ENCODE peak calls at places on chromosomes 5 and 9, in eight cellular contexts. One of them, this sample, is unnamed.
A peak's percentile ranks its signal among the peaks of the same experiment; 100 is the strongest.

GRCh38 chr9:2367970-2368369 is 253.6 kb upstream of the VLDLR start:
- DNase-seq in T47D: no peak
- DNase-seq in fibroblast of the conjunctiva: no peak
- DNase-seq in NCI-H1092 treated with DMSO at 0.1 percent for 48 hours: no peak
- DNase-seq in body of pancreas: no peak
- DNase-seq in mucosa of descending colon: no peak
- DNase-seq in H7: no peak
- DNase-seq in stimulated activated CD4-positive, alpha-beta T cell treated with anti-CD3 and anti-CD28 coated beads, Interleukin-4, amount 100 ng/mL, for 48 hours: no peak
- DNase-seq in this sample: no peak

GRCh38 chr9:6680797-6681146 is 35.2 kb upstream of the GLDC start:
- DNase-seq in T47D: peak; percentile 74
- DNase-seq in fibroblast of the conjunctiva: peak; percentile 1
- DNase-seq in NCI-H1092 treated with DMSO at 0.1 percent for 48 hours: no peak
- DNase-seq in body of pancreas: peak; percentile 63
- DNase-seq in mucosa of descending colon: no peak
- DNase-seq in H7: no peak
- DNase-seq in stimulated activated CD4-positive, alpha-beta T cell treated with anti-CD3 and anti-CD28 coated beads, Interleukin-4, amount 100 ng/mL, for 48 hours: peak; percentile 67
- DNase-seq in this sample: no peak

GRCh38 chr9:84583866-84584265 is 85.7 kb upstream of the NTRK2 start:
- DNase-seq in T47D: no peak
- DNase-seq in fibroblast of the conjunctiva: no peak
- DNase-seq in NCI-H1092 treated with DMSO at 0.1 percent for 48 hours: no peak
- DNase-seq in body of pancreas: no peak
- DNase-seq in mucosa of descending colon: no peak
- DNase-seq in H7: no peak
- DNase-seq in stimulated activated CD4-positive, alpha-beta T cell treated with anti-CD3 and anti-CD28 coated beads, Interleukin-4, amount 100 ng/mL, for 48 hours: no peak
- DNase-seq in this sample: no peak

GRCh38 chr5:17411436-17411835 is 86.6 kb upstream of the TAF11L2 start:
- DNase-seq in T47D: no peak
- DNase-seq in fibroblast of the conjunctiva: peak; percentile 29
- DNase-seq in NCI-H1092 treated with DMSO at 0.1 percent for 48 hours: no peak
- DNase-seq in body of pancreas: no peak
- DNase-seq in mucosa of descending colon: no peak
- DNase-seq in H7: no peak
- DNase-seq in stimulated activated CD4-positive, alpha-beta T cell treated with anti-CD3 and anti-CD28 coated beads, Interleukin-4, amount 100 ng/mL, for 48 hours: no peak
- DNase-seq in this sample: no peak

GRCh38 chr9:18393340-18394130 is 80.4 kb upstream of the ADAMTSL1 start:
- DNase-seq in T47D: peak; percentile 56
- DNase-seq in fibroblast of the conjunctiva: peak; percentile 97
- DNase-seq in NCI-H1092 treated with DMSO at 0.1 percent for 48 hours: peak; percentile 100
- DNase-seq in body of pancreas: peak; percentile 61
- DNase-seq in mucosa of descending colon: no peak
- DNase-seq in H7: no peak
- DNase-seq in stimulated activated CD4-positive, alpha-beta T cell treated with anti-CD3 and anti-CD28 coated beads, Interleukin-4, amount 100 ng/mL, for 48 hours: no peak
- DNase-seq in this sample: peak; percentile 99

GRCh38 chr9:132547976-132548730 is 34.3 kb upstream of the BARHL1 start:
- DNase-seq in T47D: no peak
- DNase-seq in fibroblast of the conjunctiva: no peak
- DNase-seq in NCI-H1092 treated with DMSO at 0.1 percent for 48 hours: no peak
- DNase-seq in body of pancreas: no peak
- DNase-seq in mucosa of descending colon: no peak
- DNase-seq in H7: peak; percentile 29
- DNase-seq in stimulated activated CD4-positive, alpha-beta T cell treated with anti-CD3 and anti-CD28 coated beads, Interleukin-4, amount 100 ng/mL, for 48 hours: no peak
- DNase-seq in this sample: no peak

GRCh38 chr9:109387856-109388255 is 67.0 kb upstream of the EPB41L4B start:
- DNase-seq in T47D: no peak
- DNase-seq in fibroblast of the conjunctiva: no peak
- DNase-seq in NCI-H1092 treated with DMSO at 0.1 percent for 48 hours: no peak
- DNase-seq in body of pancreas: peak; percentile 70
- DNase-seq in mucosa of descending colon: no peak
- DNase-seq in H7: no peak
- DNase-seq in stimulated activated CD4-positive, alpha-beta T cell treated with anti-CD3 and anti-CD28 coated beads, Interleukin-4, amount 100 ng/mL, for 48 hours: no peak
- DNase-seq in this sample: no peak

GRCh38 chr9:130948266-130948665 is 9.2 kb upstream of the FIBCD1 start:
- DNase-seq in T47D: no peak
- DNase-seq in fibroblast of the conjunctiva: no peak
- DNase-seq in NCI-H1092 treated with DMSO at 0.1 percent for 48 hours: no peak
- DNase-seq in body of pancreas: no peak
- DNase-seq in mucosa of descending colon: no peak
- DNase-seq in H7: peak; percentile 30
- DNase-seq in stimulated activated CD4-positive, alpha-beta T cell treated with anti-CD3 and anti-CD28 coated beads, Interleukin-4, amount 100 ng/mL, for 48 hours: no peak
- DNase-seq in this sample: no peak

GRCh38 chr5:59522201-59522831 is 371.2 kb downstream of the PDE4D start:
- DNase-seq in T47D: peak; percentile 35
- DNase-seq in fibroblast of the conjunctiva: no peak
- DNase-seq in NCI-H1092 treated with DMSO at 0.1 percent for 48 hours: no peak
- DNase-seq in body of pancreas: no peak
- DNase-seq in mucosa of descending colon: no peak
- DNase-seq in H7: no peak
- DNase-seq in stimulated activated CD4-positive, alpha-beta T cell treated with anti-CD3 and anti-CD28 coated beads, Interleukin-4, amount 100 ng/mL, for 48 hours: no peak
- DNase-seq in this sample: no peak

GRCh38 chr5:109485030-109485429 is 75.3 kb upstream of the PJA2 start:
- DNase-seq in T47D: peak; percentile 55
- DNase-seq in fibroblast of the conjunctiva: no peak
- DNase-seq in NCI-H1092 treated with DMSO at 0.1 percent for 48 hours: peak; percentile 83
- DNase-seq in body of pancreas: peak; percentile 85
- DNase-seq in mucosa of descending colon: peak; percentile 83
- DNase-seq in H7: no peak
- DNase-seq in stimulated activated CD4-positive, alpha-beta T cell treated with anti-CD3 and anti-CD28 coated beads, Interleukin-4, amount 100 ng/mL, for 48 hours: no peak
- DNase-seq in this sample: peak; percentile 82

GRCh38 chr9:38074441-38074943 is 5.5 kb upstream of the SHB start:
- DNase-seq in T47D: no peak
- DNase-seq in fibroblast of the conjunctiva: no peak
- DNase-seq in NCI-H1092 treated with DMSO at 0.1 percent for 48 hours: no peak
- DNase-seq in body of pancreas: no peak
- DNase-seq in mucosa of descending colon: peak; percentile 49
- DNase-seq in H7: no peak
- DNase-seq in stimulated activated CD4-positive, alpha-beta T cell treated with anti-CD3 and anti-CD28 coated beads, Interleukin-4, amount 100 ng/mL, for 48 hours: no peak
- DNase-seq in this sample: no peak

GRCh38 chr9:133571491-133571890 is 37.0 kb downstream of the ADAMTSL2 start:
- DNase-seq in T47D: no peak
- DNase-seq in fibroblast of the conjunctiva: no peak
- DNase-seq in NCI-H1092 treated with DMSO at 0.1 percent for 48 hours: no peak
- DNase-seq in body of pancreas: no peak
- DNase-seq in mucosa of descending colon: no peak
- DNase-seq in H7: no peak
- DNase-seq in stimulated activated CD4-positive, alpha-beta T cell treated with anti-CD3 and anti-CD28 coated beads, Interleukin-4, amount 100 ng/mL, for 48 hours: no peak
- DNase-seq in this sample: no peak

GRCh38 chr5:150895431-150896428 is 9.1 kb downstream of the ZNF300 start:
- DNase-seq in T47D: peak; percentile 15
- DNase-seq in fibroblast of the conjunctiva: no peak
- DNase-seq in NCI-H1092 treated with DMSO at 0.1 percent for 48 hours: no peak
- DNase-seq in body of pancreas: no peak
- DNase-seq in mucosa of descending colon: no peak
- DNase-seq in H7: no peak
- DNase-seq in stimulated activated CD4-positive, alpha-beta T cell treated with anti-CD3 and anti-CD28 coated beads, Interleukin-4, amount 100 ng/mL, for 48 hours: no peak
- DNase-seq in this sample: no peak

GRCh38 chr5:173762930-173763329 is 125.2 kb upstream of the CPEB4 start:
- DNase-seq in T47D: no peak
- DNase-seq in fibroblast of the conjunctiva: no peak
- DNase-seq in NCI-H1092 treated with DMSO at 0.1 percent for 48 hours: no peak
- DNase-seq in body of pancreas: no peak
- DNase-seq in mucosa of descending colon: no peak
- DNase-seq in H7: no peak
- DNase-seq in stimulated activated CD4-positive, alpha-beta T cell treated with anti-CD3 and anti-CD28 coated beads, Interleukin-4, amount 100 ng/mL, for 48 hours: no peak
- DNase-seq in this sample: no peak

GRCh38 chr5:77882670-77883257 is 106.6 kb upstream of the TBCA start:
- DNase-seq in T47D: no peak
- DNase-seq in fibroblast of the conjunctiva: peak; percentile 32
- DNase-seq in NCI-H1092 treated with DMSO at 0.1 percent for 48 hours: no peak
- DNase-seq in body of pancreas: no peak
- DNase-seq in mucosa of descending colon: no peak
- DNase-seq in H7: no peak
- DNase-seq in stimulated activated CD4-positive, alpha-beta T cell treated with anti-CD3 and anti-CD28 coated beads, Interleukin-4, amount 100 ng/mL, for 48 hours: no peak
- DNase-seq in this sample: no peak

GRCh38 chr9:621199-621860 is 220.2 kb upstream of the DMRT1 start:
- DNase-seq in T47D: no peak
- DNase-seq in fibroblast of the conjunctiva: no peak
- DNase-seq in NCI-H1092 treated with DMSO at 0.1 percent for 48 hours: no peak
- DNase-seq in body of pancreas: no peak
- DNase-seq in mucosa of descending colon: no peak
- DNase-seq in H7: no peak
- DNase-seq in stimulated activated CD4-positive, alpha-beta T cell treated with anti-CD3 and anti-CD28 coated beads, Interleukin-4, amount 100 ng/mL, for 48 hours: no peak
- DNase-seq in this sample: no peak

GRCh38 chr9:135090547-135090946 is 3.1 kb downstream of the OLFM1 start:
- DNase-seq in T47D: peak; percentile 84
- DNase-seq in fibroblast of the conjunctiva: no peak
- DNase-seq in NCI-H1092 treated with DMSO at 0.1 percent for 48 hours: no peak
- DNase-seq in body of pancreas: no peak
- DNase-seq in mucosa of descending colon: no peak
- DNase-seq in H7: no peak
- DNase-seq in stimulated activated CD4-positive, alpha-beta T cell treated with anti-CD3 and anti-CD28 coated beads, Interleukin-4, amount 100 ng/mL, for 48 hours: no peak
- DNase-seq in this sample: no peak

GRCh38 chr9:69549310-69550202 is 122.6 kb downstream of the APBA1 start:
- DNase-seq in T47D: peak; percentile 48
- DNase-seq in fibroblast of the conjunctiva: peak; percentile 21
- DNase-seq in NCI-H1092 treated with DMSO at 0.1 percent for 48 hours: peak; percentile 28
- DNase-seq in body of pancreas: no peak
- DNase-seq in mucosa of descending colon: no peak
- DNase-seq in H7: peak; percentile 41
- DNase-seq in stimulated activated CD4-positive, alpha-beta T cell treated with anti-CD3 and anti-CD28 coated beads, Interleukin-4, amount 100 ng/mL, for 48 hours: no peak
- DNase-seq in this sample: no peak

GRCh38 chr5:89327621-89328020 is 444.6 kb upstream of the MEF2C start:
- DNase-seq in T47D: no peak
- DNase-seq in fibroblast of the conjunctiva: no peak
- DNase-seq in NCI-H1092 treated with DMSO at 0.1 percent for 48 hours: no peak
- DNase-seq in body of pancreas: no peak
- DNase-seq in mucosa of descending colon: no peak
- DNase-seq in H7: no peak
- DNase-seq in stimulated activated CD4-positive, alpha-beta T cell treated with anti-CD3 and anti-CD28 coated beads, Interleukin-4, amount 100 ng/mL, for 48 hours: no peak
- DNase-seq in this sample: no peak

GRCh38 chr5:41143124-41143523 is 70.2 kb downstream of the C6 start:
- DNase-seq in T47D: no peak
- DNase-seq in fibroblast of the conjunctiva: no peak
- DNase-seq in NCI-H1092 treated with DMSO at 0.1 percent for 48 hours: no peak
- DNase-seq in body of pancreas: no peak
- DNase-seq in mucosa of descending colon: no peak
- DNase-seq in H7: no peak
- DNase-seq in stimulated activated CD4-positive, alpha-beta T cell treated with anti-CD3 and anti-CD28 coated beads, Interleukin-4, amount 100 ng/mL, for 48 hours: no peak
- DNase-seq in this sample: no peak

GRCh38 chr5:13865317-13865716 is 79.2 kb downstream of the DNAH5 start:
- DNase-seq in T47D: no peak
- DNase-seq in fibroblast of the conjunctiva: no peak
- DNase-seq in NCI-H1092 treated with DMSO at 0.1 percent for 48 hours: no peak
- DNase-seq in body of pancreas: no peak
- DNase-seq in mucosa of descending colon: no peak
- DNase-seq in H7: no peak
- DNase-seq in stimulated activated CD4-positive, alpha-beta T cell treated with anti-CD3 and anti-CD28 coated beads, Interleukin-4, amount 100 ng/mL, for 48 hours: no peak
- DNase-seq in this sample: no peak

GRCh38 chr5:56175465-56175864 is 57.7 kb downstream of the ANKRD55 start:
- DNase-seq in T47D: no peak
- DNase-seq in fibroblast of the conjunctiva: peak; percentile 62
- DNase-seq in NCI-H1092 treated with DMSO at 0.1 percent for 48 hours: no peak
- DNase-seq in body of pancreas: no peak
- DNase-seq in mucosa of descending colon: no peak
- DNase-seq in H7: peak; percentile 23
- DNase-seq in stimulated activated CD4-positive, alpha-beta T cell treated with anti-CD3 and anti-CD28 coated beads, Interleukin-4, amount 100 ng/mL, for 48 hours: no peak
- DNase-seq in this sample: no peak

GRCh38 chr5:26388946-26389345 is 649.4 kb downstream of the CDH9 start:
- DNase-seq in T47D: peak; percentile 9
- DNase-seq in fibroblast of the conjunctiva: no peak
- DNase-seq in NCI-H1092 treated with DMSO at 0.1 percent for 48 hours: peak; percentile 84
- DNase-seq in body of pancreas: no peak
- DNase-seq in mucosa of descending colon: no peak
- DNase-seq in H7: no peak
- DNase-seq in stimulated activated CD4-positive, alpha-beta T cell treated with anti-CD3 and anti-CD28 coated beads, Interleukin-4, amount 100 ng/mL, for 48 hours: no peak
- DNase-seq in this sample: peak; percentile 67

GRCh38 chr5:123732261-123732660 is 220.3 kb downstream of the CSNK1G3 start:
- DNase-seq in T47D: no peak
- DNase-seq in fibroblast of the conjunctiva: no peak
- DNase-seq in NCI-H1092 treated with DMSO at 0.1 percent for 48 hours: no peak
- DNase-seq in body of pancreas: no peak
- DNase-seq in mucosa of descending colon: no peak
- DNase-seq in H7: no peak
- DNase-seq in stimulated activated CD4-positive, alpha-beta T cell treated with anti-CD3 and anti-CD28 coated beads, Interleukin-4, amount 100 ng/mL, for 48 hours: no peak
- DNase-seq in this sample: no peak

GRCh38 chr5:78562001-78562400 is 86.6 kb downstream of the LHFPL2 start:
- DNase-seq in T47D: no peak
- DNase-seq in fibroblast of the conjunctiva: no peak
- DNase-seq in NCI-H1092 treated with DMSO at 0.1 percent for 48 hours: no peak
- DNase-seq in body of pancreas: no peak
- DNase-seq in mucosa of descending colon: no peak
- DNase-seq in H7: no peak
- DNase-seq in stimulated activated CD4-positive, alpha-beta T cell treated with anti-CD3 and anti-CD28 coated beads, Interleukin-4, amount 100 ng/mL, for 48 hours: no peak
- DNase-seq in this sample: no peak

GRCh38 chr5:81829242-81829641 is 78.3 kb upstream of the SSBP2 start:
- DNase-seq in T47D: no peak
- DNase-seq in fibroblast of the conjunctiva: no peak
- DNase-seq in NCI-H1092 treated with DMSO at 0.1 percent for 48 hours: no peak
- DNase-seq in body of pancreas: no peak
- DNase-seq in mucosa of descending colon: no peak
- DNase-seq in H7: no peak
- DNase-seq in stimulated activated CD4-positive, alpha-beta T cell treated with anti-CD3 and anti-CD28 coated beads, Interleukin-4, amount 100 ng/mL, for 48 hours: no peak
- DNase-seq in this sample: no peak

GRCh38 chr5:5432020-5432707 is 9.7 kb downstream of the ICE1 start:
- DNase-seq in T47D: no peak
- DNase-seq in fibroblast of the conjunctiva: peak; percentile 26
- DNase-seq in NCI-H1092 treated with DMSO at 0.1 percent for 48 hours: no peak
- DNase-seq in body of pancreas: no peak
- DNase-seq in mucosa of descending colon: no peak
- DNase-seq in H7: no peak
- DNase-seq in stimulated activated CD4-positive, alpha-beta T cell treated with anti-CD3 and anti-CD28 coated beads, Interleukin-4, amount 100 ng/mL, for 48 hours: no peak
- DNase-seq in this sample: no peak

GRCh38 chr5:150329881-150330876 is 27.3 kb upstream of the TCOF1 start:
- DNase-seq in T47D: no peak
- DNase-seq in fibroblast of the conjunctiva: no peak
- DNase-seq in NCI-H1092 treated with DMSO at 0.1 percent for 48 hours: no peak
- DNase-seq in body of pancreas: no peak
- DNase-seq in mucosa of descending colon: no peak
- DNase-seq in H7: no peak
- DNase-seq in stimulated activated CD4-positive, alpha-beta T cell treated with anti-CD3 and anti-CD28 coated beads, Interleukin-4, amount 100 ng/mL, for 48 hours: no peak
- DNase-seq in this sample: no peak

GRCh38 chr5:125412051-125412560 is 665.7 kb upstream of the ZNF608 start:
- DNase-seq in T47D: peak; percentile 65
- DNase-seq in fibroblast of the conjunctiva: no peak
- DNase-seq in NCI-H1092 treated with DMSO at 0.1 percent for 48 hours: no peak
- DNase-seq in body of pancreas: no peak
- DNase-seq in mucosa of descending colon: peak; percentile 43
- DNase-seq in H7: peak; percentile 15
- DNase-seq in stimulated activated CD4-positive, alpha-beta T cell treated with anti-CD3 and anti-CD28 coated beads, Interleukin-4, amount 100 ng/mL, for 48 hours: no peak
- DNase-seq in this sample: no peak

GRCh38 chr5:42970636-42971559 is 69.2 kb downstream of the ANXA2R start:
- DNase-seq in T47D: no peak
- DNase-seq in fibroblast of the conjunctiva: no peak
- DNase-seq in NCI-H1092 treated with DMSO at 0.1 percent for 48 hours: no peak
- DNase-seq in body of pancreas: no peak
- DNase-seq in mucosa of descending colon: peak; percentile 28
- DNase-seq in H7: peak; percentile 67
- DNase-seq in stimulated activated CD4-positive, alpha-beta T cell treated with anti-CD3 and anti-CD28 coated beads, Interleukin-4, amount 100 ng/mL, for 48 hours: no peak
- DNase-seq in this sample: no peak

GRCh38 chr5:31408814-31409213 is 123.1 kb downstream of the DROSHA start:
- DNase-seq in T47D: peak; percentile 27
- DNase-seq in fibroblast of the conjunctiva: peak; percentile 21
- DNase-seq in NCI-H1092 treated with DMSO at 0.1 percent for 48 hours: no peak
- DNase-seq in body of pancreas: no peak
- DNase-seq in mucosa of descending colon: no peak
- DNase-seq in H7: no peak
- DNase-seq in stimulated activated CD4-positive, alpha-beta T cell treated with anti-CD3 and anti-CD28 coated beads, Interleukin-4, amount 100 ng/mL, for 48 hours: no peak
- DNase-seq in this sample: no peak

GRCh38 chr5:1280177-1281037 is 14.5 kb downstream of the TERT start:
- DNase-seq in T47D: no peak
- DNase-seq in fibroblast of the conjunctiva: no peak
- DNase-seq in NCI-H1092 treated with DMSO at 0.1 percent for 48 hours: no peak
- DNase-seq in body of pancreas: no peak
- DNase-seq in mucosa of descending colon: peak; percentile 15
- DNase-seq in H7: no peak
- DNase-seq in stimulated activated CD4-positive, alpha-beta T cell treated with anti-CD3 and anti-CD28 coated beads, Interleukin-4, amount 100 ng/mL, for 48 hours: no peak
- DNase-seq in this sample: no peak

This sample was measured in LNCaP clone FGC.